ENCODE peak calls at places on chromosomes 7 and 10, in ten cellular contexts. B is AG09319, R is AG04449, L is OCI-LY7, J is AG09309, C is PC-9, U is cardiac muscle cell, A is RWPE1, Z is kidney epithelial cell, X is fibroblast of the aortic adventitia. G is an unnamed sample.

GRCh38 chr7:123901111-123901510 is 23.9 kb upstream of the SPAM1 start:
- DNase-seq in B (no peak), R (no peak), L (no peak), J (no peak), C (no peak), U (no peak), A (no peak), Z (no peak), X (no peak), G (no peak)

GRCh38 chr10:20170661-20171060 is 354.4 kb downstream of the PLXDC2 start:
- DNase-seq in B (no peak), R (no peak), L (no peak), J (no peak), C (no peak), U (no peak), A (no peak), Z (no peak), X (no peak), G (no peak)

GRCh38 chr7:108605582-108606173 is 36.0 kb downstream of the DNAJB9 start:
- DNase-seq in B (no peak), R (no peak), L (no peak), J (no peak), C (no peak), U (no peak), A (no peak), Z (no peak), X (no peak), G (no peak)

GRCh38 chr10:77989081-77989724 is 40.1 kb downstream of the POLR3A start:
- DNase-seq in B (no peak), R (no peak), L (no peak), J (no peak), C (no peak), U (no peak), A (no peak), Z (no peak), X (peak), G (no peak)

GRCh38 chr7:140251824-140252555 is 75.2 kb upstream of the KDM7A start:
- DNase-seq in B (no peak), R (no peak), L (no peak), J (no peak), C (no peak), U (no peak), A (no peak), Z (no peak), X (no peak), G (no peak)

GRCh38 chr7:115679976-115680375 is 350.6 kb downstream of the TFEC start:
- DNase-seq in B (no peak), R (no peak), L (peak), J (no peak), C (no peak), U (peak), A (peak), Z (no peak), X (peak), G (peak)

GRCh38 chr7:37833107-37833817 is 15.1 kb upstream of the NME8 start:
- DNase-seq in B (peak), R (no peak), L (peak), J (peak), C (peak), U (peak), A (peak), Z (no peak), X (peak), G (no peak)

GRCh38 chr7:5198741-5199140 is 8.7 kb downstream of the WIPI2 start:
- DNase-seq in B (no peak), R (no peak), L (no peak), J (no peak), C (no peak), U (no peak), A (no peak), Z (no peak), X (no peak), G (no peak)

GRCh38 chr10:1726861-1727260 is 10.5 kb downstream of the ADARB2 start:
- DNase-seq in B (no peak), R (no peak), L (no peak), J (no peak), C (no peak), U (no peak), A (no peak), Z (no peak), X (no peak), G (no peak)

GRCh38 chr10:97087296-97087695 is 98.5 kb downstream of the SLIT1 start:
- DNase-seq in B (no peak), R (no peak), L (no peak), J (no peak), C (no peak), U (no peak), A (no peak), Z (no peak), X (no peak), G (no peak)

GRCh38 chr7:69654381-69654780 is 56.1 kb downstream of the AUTS2 start:
- DNase-seq in B (no peak), R (no peak), L (peak), J (no peak), C (no peak), U (peak), A (no peak), Z (no peak), X (peak), G (no peak)

GRCh38 chr7:30992414-30992813 is 28.7 kb downstream of the GHRHR start:
- DNase-seq in B (no peak), R (no peak), L (no peak), J (no peak), C (no peak), U (no peak), A (peak), Z (no peak), X (no peak), G (no peak)

GRCh38 chr7:8035647-8036518 is 67.3 kb downstream of the GLCCI1 start:
- DNase-seq in B (no peak), R (no peak), L (peak), J (no peak), C (no peak), U (peak), A (no peak), Z (peak), X (peak), G (peak)

DNA sequence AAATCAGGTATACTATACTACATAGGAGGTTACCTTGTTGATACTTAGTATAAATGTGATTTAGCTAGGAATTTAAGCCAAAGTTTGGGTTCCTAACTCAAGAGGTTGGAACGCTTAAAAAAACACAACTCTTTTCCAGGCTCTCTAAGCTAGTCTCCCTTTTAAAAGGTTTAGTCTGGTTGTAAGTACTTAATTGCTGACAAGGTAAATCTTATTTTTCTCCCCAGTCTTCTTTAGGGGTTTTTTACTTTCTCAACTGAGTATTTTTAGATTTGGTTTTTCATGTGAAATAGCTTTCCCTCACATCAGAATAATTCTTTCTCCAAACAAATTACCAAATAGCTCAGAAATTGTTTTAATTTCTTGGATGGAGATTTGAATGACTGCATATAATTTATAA is 20.8 kb upstream of the CTTNBP2 start:
- DNase-seq in B (no peak), R (no peak), L (no peak), J (no peak), C (no peak), U (no peak), A (no peak), Z (no peak), X (no peak), G (no peak)
- TF ChIP-seq CTCF in B (no peak), R (no peak), L (no peak), J (no peak), C (no peak), U (no peak), A (no peak), Z (no peak), X (no peak), G (no peak)

GRCh38 chr10:13868528-13869294 is 281.9 kb downstream of the PRPF18 start:
- DNase-seq in B (no peak), R (no peak), L (no peak), J (no peak), C (no peak), U (no peak), A (no peak), Z (no peak), X (no peak), G (no peak)
- TF ChIP-seq CTCF in B (no peak), R (no peak), L (no peak), J (no peak), C (no peak), U (no peak), A (no peak), Z (no peak), X (no peak), G (no peak)

GRCh38 chr7:147249956-147250355 is 1133.4 kb downstream of the CNTNAP2 start:
- DNase-seq in B (no peak), R (no peak), L (no peak), J (no peak), C (no peak), U (no peak), A (no peak), Z (no peak), X (no peak), G (no peak)

GRCh38 chr7:147240468-147240867 is 1123.9 kb downstream of the CNTNAP2 start:
- DNase-seq in B (no peak), R (no peak), L (no peak), J (no peak), C (no peak), U (no peak), A (no peak), Z (no peak), X (no peak), G (no peak)

DNA sequence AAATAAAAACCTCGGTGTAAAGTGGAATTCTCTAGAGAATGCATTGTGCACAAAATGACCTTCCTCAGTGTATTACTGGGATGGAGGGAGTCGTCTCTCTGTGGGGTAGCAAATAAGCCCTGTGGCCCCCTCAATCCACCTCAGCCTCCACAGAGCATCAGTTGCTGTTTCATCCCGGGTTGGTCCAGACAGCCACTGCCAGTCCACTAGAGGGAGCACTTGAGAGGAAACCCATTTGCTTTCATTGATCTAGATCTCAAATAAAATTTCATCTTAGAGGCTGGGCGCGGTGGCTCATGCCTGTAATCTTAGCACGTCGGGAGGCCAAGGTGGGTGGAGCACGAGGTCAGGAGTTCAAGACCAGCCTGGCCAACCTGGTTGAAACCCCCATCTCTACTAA is 1128.7 kb downstream of the CNTNAP2 start:
- DNase-seq in B (no peak), R (no peak), L (peak), J (no peak), C (no peak), U (peak), A (peak), Z (no peak), X (peak), G (no peak)
- TF ChIP-seq CTCF in B (peak), R (peak), L (peak), J (peak), C (peak), U (peak), A (peak), Z (peak), X (peak), G (peak)

DNA sequence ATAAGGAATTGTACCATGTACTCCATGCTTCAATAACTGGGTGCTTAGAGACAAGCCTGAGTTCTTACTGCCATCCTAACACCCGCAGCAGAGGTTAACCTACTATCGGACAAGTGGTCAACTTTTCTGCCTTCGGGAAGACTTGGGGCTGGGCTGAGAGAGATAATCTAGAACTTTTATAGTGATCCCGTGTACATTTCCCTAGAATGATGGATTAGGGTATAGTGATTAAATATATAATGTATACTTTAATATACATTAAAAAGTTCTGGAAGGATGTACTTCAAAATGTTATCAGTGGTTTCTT is 12.2 kb upstream of the HNRNPF start:
- DNase-seq in B (no peak), R (no peak), L (no peak), J (no peak), C (no peak), U (no peak), A (no peak), Z (no peak), X (no peak), G (no peak)
- TF ChIP-seq CTCF in B (no peak), R (no peak), L (no peak), J (no peak), C (no peak), U (no peak), A (no peak), Z (no peak), X (no peak), G (no peak)

GRCh38 chr10:13054844-13055243 is 45.1 kb upstream of the OPTN start:
- DNase-seq in B (no peak), R (no peak), L (no peak), J (no peak), C (no peak), U (no peak), A (no peak), Z (no peak), X (no peak), G (no peak)

GRCh38 chr10:13053794-13054462 is 46.0 kb upstream of the OPTN start:
- DNase-seq in B (no peak), R (no peak), L (no peak), J (no peak), C (no peak), U (no peak), A (peak), Z (no peak), X (no peak), G (no peak)

GRCh38 chr10:13051126-13051694 is 48.8 kb upstream of the OPTN start:
- DNase-seq in B (no peak), R (no peak), L (no peak), J (no peak), C (no peak), U (no peak), A (no peak), Z (no peak), X (no peak), G (no peak)

DNA sequence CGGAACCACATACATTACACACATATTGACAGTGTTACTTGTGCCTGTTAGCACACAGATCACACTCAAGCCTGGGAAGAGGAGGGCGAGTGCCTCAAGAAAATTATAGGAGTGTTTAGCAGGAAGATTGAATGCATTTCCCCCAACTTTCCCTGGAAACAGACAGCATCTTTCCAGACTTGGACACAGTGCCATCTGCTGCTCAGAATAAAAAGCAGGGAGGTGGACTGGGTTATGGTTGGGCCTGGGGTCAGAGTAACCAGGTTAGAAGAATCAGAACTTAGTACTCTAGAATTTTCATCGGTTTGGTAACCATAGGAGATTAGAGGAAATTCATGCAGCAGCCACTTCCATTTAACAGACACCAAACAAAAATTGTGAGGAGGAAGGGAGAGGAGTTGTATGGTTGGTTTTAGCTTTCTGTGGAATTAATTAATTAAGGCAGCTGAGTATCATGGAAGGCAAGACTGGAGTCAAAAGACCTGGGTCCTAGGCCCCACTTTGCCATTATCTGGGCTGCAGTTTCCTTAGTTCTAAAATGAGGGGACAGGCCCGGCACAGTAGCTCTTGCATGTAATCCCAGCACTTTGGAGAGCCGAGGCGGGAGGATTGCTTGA is 43.4 kb upstream of the OPTN start:
- DNase-seq in B (no peak), R (no peak), L (no peak), J (no peak), C (no peak), U (peak), A (peak), Z (no peak), X (peak), G (no peak)
- TF ChIP-seq CTCF in B (peak), R (peak), L (peak), J (peak), C (peak), U (peak), A (peak), Z (peak), X (peak), G (peak)

DNA sequence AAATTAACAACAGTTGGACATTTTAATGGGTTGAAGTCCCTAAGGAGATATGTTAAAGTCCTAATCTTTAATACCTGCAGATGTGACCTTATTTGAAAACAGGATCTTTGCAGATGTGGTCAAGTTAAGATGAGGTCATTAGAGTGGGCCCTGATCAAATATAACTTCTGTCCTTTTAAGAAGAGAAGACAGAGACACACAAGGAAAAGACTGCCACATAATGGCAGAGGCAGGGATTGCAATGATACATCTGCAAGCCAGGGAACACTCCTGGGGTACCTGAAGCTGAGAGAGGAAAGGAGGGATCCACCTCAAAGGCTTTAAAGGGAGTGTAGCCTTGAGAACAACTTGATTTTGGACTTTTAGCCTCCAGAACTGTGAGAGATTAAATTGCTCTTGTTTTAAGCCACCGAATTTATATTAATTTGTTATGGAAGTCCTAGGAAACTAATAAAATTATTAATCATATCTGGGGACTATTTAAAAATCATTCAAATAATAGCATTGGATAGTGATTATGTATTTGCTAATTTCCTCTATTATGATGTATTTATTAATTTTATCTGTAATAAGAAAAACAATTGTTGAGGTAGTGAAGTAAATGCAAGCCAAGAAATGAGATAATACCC is 700.0 kb upstream of the PCDH15 start:
- DNase-seq in B (no peak), R (no peak), L (peak), J (no peak), C (no peak), U (peak), A (peak), Z (peak), X (no peak), G (no peak)
- TF ChIP-seq CTCF in B (no peak), R (no peak), L (peak), J (peak), C (peak), U (peak), A (peak), Z (peak), X (no peak), G (no peak)

GRCh38 chr7:2732959-2733584 is 45.1 kb downstream of the AMZ1 start:
- DNase-seq in B (no peak), R (no peak), L (no peak), J (no peak), C (peak), U (peak), A (peak), Z (no peak), X (peak), G (no peak)

GRCh38 chr7:2734084-2734601 is 46.1 kb downstream of the AMZ1 start:
- DNase-seq in B (no peak), R (no peak), L (no peak), J (no peak), C (no peak), U (no peak), A (no peak), Z (no peak), X (no peak), G (no peak)

GRCh38 chr7:2735744-2736143 is 47.7 kb downstream of the AMZ1 start:
- DNase-seq in B (no peak), R (no peak), L (no peak), J (no peak), C (no peak), U (no peak), A (no peak), Z (no peak), X (no peak), G (no peak)

GRCh38 chr7:2736411-2736914 is 48.5 kb downstream of the AMZ1 start:
- DNase-seq in B (no peak), R (no peak), L (no peak), J (no peak), C (no peak), U (no peak), A (no peak), Z (no peak), X (no peak), G (no peak)

GRCh38 chr7:2734761-2735571 is 47.0 kb downstream of the AMZ1 start:
- DNase-seq in B (no peak), R (no peak), L (no peak), J (no peak), C (no peak), U (no peak), A (no peak), Z (no peak), X (no peak), G (no peak)
- TF ChIP-seq CTCF in B (no peak), R (no peak), L (no peak), J (no peak), C (no peak), U (no peak), A (no peak), Z (no peak), X (no peak), G (no peak)

GRCh38 chr10:121188005-121188404 is 336.8 kb downstream of the WDR11 start:
- DNase-seq in B (no peak), R (no peak), L (no peak), J (no peak), C (no peak), U (peak), A (no peak), Z (no peak), X (no peak), G (no peak)
- TF ChIP-seq CTCF in B (no peak), R (no peak), L (no peak), J (no peak), C (no peak), U (no peak), A (no peak), Z (peak), X (no peak), G (no peak)

GRCh38 chr7:76049295-76049694 is 1.4 kb downstream of the MDH2 start:
- DNase-seq in B (no peak), R (no peak), L (no peak), J (no peak), C (no peak), U (no peak), A (no peak), Z (no peak), X (no peak), G (no peak)

GRCh38 chr7:76047305-76047810 is 442 bp downstream of the STYXL1 start:
- DNase-seq in B (no peak), R (no peak), L (peak), J (no peak), C (no peak), U (peak), A (peak), Z (no peak), X (no peak), G (no peak)

GRCh38 chr7:76047811-76048667 is at the start of the genes MDH2 and STYXL1:
- DNase-seq in B (peak), R (peak), L (peak), J (peak), C (peak), U (peak), A (peak), Z (peak), X (peak), G (peak)

GRCh38 chr7:76050545-76050944 is 2.6 kb downstream of the MDH2 start:
- DNase-seq in B (no peak), R (no peak), L (no peak), J (no peak), C (no peak), U (no peak), A (no peak), Z (no peak), X (no peak), G (no peak)

DNA sequence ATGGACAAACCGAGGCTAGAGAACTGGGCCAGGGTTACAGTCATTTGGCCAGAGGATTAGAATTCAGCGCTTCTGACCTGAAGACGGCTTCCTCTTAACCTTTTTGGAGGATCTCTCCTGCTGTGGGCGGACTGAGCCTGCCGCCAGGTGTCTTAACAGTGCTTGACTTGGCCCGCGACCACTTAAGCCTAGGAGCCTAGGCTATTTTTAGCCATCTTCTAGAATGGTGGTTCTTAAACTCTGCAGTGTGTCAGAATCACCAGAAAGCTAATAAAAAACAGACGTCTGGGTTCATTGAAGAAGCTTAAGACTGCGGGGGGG is 722 bp downstream of the MDH2 start:
- DNase-seq in B (no peak), R (no peak), L (peak), J (no peak), C (no peak), U (no peak), A (peak), Z (no peak), X (no peak), G (no peak)
- TF ChIP-seq CTCF in B (no peak), R (no peak), L (no peak), J (peak), C (no peak), U (no peak), A (no peak), Z (peak), X (peak), G (peak)

GRCh38 chr10:101073631-101074030 is 11.8 kb downstream of the KAZALD1 start:
- DNase-seq in B (no peak), R (no peak), L (no peak), J (no peak), C (no peak), U (no peak), A (no peak), Z (no peak), X (no peak), G (no peak)
- TF ChIP-seq CTCF in B (no peak), R (no peak), L (no peak), J (no peak), C (no peak), U (no peak), A (no peak), Z (no peak), X (no peak), G (no peak)